ENCODE peak calls at places on chromosomes 6 and 20, in seven cellular contexts. One of them, this sample, is unnamed.

GRCh38 chr20:37575884-37576283 is 48.2 kb upstream of the BLCAP start:
- DNase-seq in IMR-90: no peak
- DNase-seq in H1: no peak
- DNase-seq in mesenchymal stem cell: no peak
- DNase-seq in mesendoderm: no peak
- DNase-seq in H9: peak
- DNase-seq in neuronal stem cell: no peak
- DNase-seq in this sample: no peak

GRCh38 chr6:157974341-157974894 is 7.2 kb upstream of the SYNJ2 start:
- DNase-seq in IMR-90: peak
- DNase-seq in H1: no peak
- DNase-seq in mesenchymal stem cell: no peak
- DNase-seq in mesendoderm: peak
- DNase-seq in H9: no peak
- DNase-seq in neuronal stem cell: no peak
- DNase-seq in this sample: peak

GRCh38 chr20:50050660-50051308 is 62.2 kb downstream of the UBE2V1 start:
- DNase-seq in IMR-90: no peak
- DNase-seq in H1: no peak
- DNase-seq in mesenchymal stem cell: no peak
- DNase-seq in mesendoderm: no peak
- DNase-seq in H9: no peak
- DNase-seq in neuronal stem cell: no peak
- DNase-seq in this sample: peak

GRCh38 chr6:110652520-110652919 is 162.7 kb downstream of the CDK19 start:
- DNase-seq in IMR-90: peak
- DNase-seq in H1: no peak
- DNase-seq in mesenchymal stem cell: peak
- DNase-seq in mesendoderm: no peak
- DNase-seq in H9: no peak
- DNase-seq in neuronal stem cell: no peak
- DNase-seq in this sample: no peak

GRCh38 chr20:20820104-20820503 is 107.7 kb upstream of the RALGAPA2 start:
- DNase-seq in IMR-90: no peak
- DNase-seq in H1: peak
- DNase-seq in mesenchymal stem cell: no peak
- DNase-seq in mesendoderm: peak
- DNase-seq in H9: peak
- DNase-seq in neuronal stem cell: no peak
- DNase-seq in this sample: peak

GRCh38 chr6:135251964-135252429 is 70.9 kb downstream of the MYB start:
- DNase-seq in IMR-90: peak
- DNase-seq in H1: no peak
- DNase-seq in mesenchymal stem cell: peak
- DNase-seq in mesendoderm: no peak
- DNase-seq in H9: no peak
- DNase-seq in neuronal stem cell: no peak
- DNase-seq in this sample: peak

GRCh38 chr6:99333068-99333467 is 16.4 kb downstream of the FAXC start:
- DNase-seq in IMR-90: no peak
- DNase-seq in H1: no peak
- DNase-seq in mesenchymal stem cell: no peak
- DNase-seq in mesendoderm: no peak
- DNase-seq in H9: no peak
- DNase-seq in neuronal stem cell: no peak
- DNase-seq in this sample: no peak

GRCh38 chr20:61057313-61058171 is 194.5 kb upstream of the CDH4 start:
- DNase-seq in IMR-90: no peak
- DNase-seq in H1: no peak
- DNase-seq in mesenchymal stem cell: no peak
- DNase-seq in mesendoderm: no peak
- DNase-seq in H9: no peak
- DNase-seq in neuronal stem cell: no peak
- DNase-seq in this sample: no peak

GRCh38 chr6:37021356-37022129 is 16.1 kb downstream of the FGD2 start:
- DNase-seq in IMR-90: peak
- DNase-seq in H1: no peak
- DNase-seq in mesenchymal stem cell: peak
- DNase-seq in mesendoderm: peak
- DNase-seq in H9: peak
- DNase-seq in neuronal stem cell: no peak
- DNase-seq in this sample: no peak

GRCh38 chr6:12785921-12786320 is 69.4 kb downstream of the PHACTR1 start:
- DNase-seq in IMR-90: no peak
- DNase-seq in H1: no peak
- DNase-seq in mesenchymal stem cell: no peak
- DNase-seq in mesendoderm: no peak
- DNase-seq in H9: no peak
- DNase-seq in neuronal stem cell: no peak
- DNase-seq in this sample: no peak

GRCh38 chr6:85864453-85865401 is 222.0 kb upstream of the SYNCRIP start:
- DNase-seq in IMR-90: peak
- DNase-seq in H1: no peak
- DNase-seq in mesenchymal stem cell: peak
- DNase-seq in mesendoderm: peak
- DNase-seq in H9: no peak
- DNase-seq in neuronal stem cell: no peak
- DNase-seq in this sample: no peak

GRCh38 chr6:113632220-113632864 is 224.8 kb upstream of the MARCKS start:
- DNase-seq in IMR-90: peak
- DNase-seq in H1: no peak
- DNase-seq in mesenchymal stem cell: peak
- DNase-seq in mesendoderm: peak
- DNase-seq in H9: no peak
- DNase-seq in neuronal stem cell: peak
- DNase-seq in this sample: peak

GRCh38 chr6:113631616-113632015 is 225.5 kb upstream of the MARCKS start:
- DNase-seq in IMR-90: no peak
- DNase-seq in H1: no peak
- DNase-seq in mesenchymal stem cell: no peak
- DNase-seq in mesendoderm: no peak
- DNase-seq in H9: no peak
- DNase-seq in neuronal stem cell: no peak
- DNase-seq in this sample: no peak

GRCh38 chr6:113629940-113630339 is 227.2 kb upstream of the MARCKS start:
- DNase-seq in IMR-90: no peak
- DNase-seq in H1: no peak
- DNase-seq in mesenchymal stem cell: peak
- DNase-seq in mesendoderm: no peak
- DNase-seq in H9: no peak
- DNase-seq in neuronal stem cell: no peak
- DNase-seq in this sample: no peak

GRCh38 chr6:113630365-113630737 is 226.8 kb upstream of the MARCKS start:
- DNase-seq in IMR-90: peak
- DNase-seq in H1: no peak
- DNase-seq in mesenchymal stem cell: peak
- DNase-seq in mesendoderm: no peak
- DNase-seq in H9: no peak
- DNase-seq in neuronal stem cell: no peak
- DNase-seq in this sample: peak

DNA sequence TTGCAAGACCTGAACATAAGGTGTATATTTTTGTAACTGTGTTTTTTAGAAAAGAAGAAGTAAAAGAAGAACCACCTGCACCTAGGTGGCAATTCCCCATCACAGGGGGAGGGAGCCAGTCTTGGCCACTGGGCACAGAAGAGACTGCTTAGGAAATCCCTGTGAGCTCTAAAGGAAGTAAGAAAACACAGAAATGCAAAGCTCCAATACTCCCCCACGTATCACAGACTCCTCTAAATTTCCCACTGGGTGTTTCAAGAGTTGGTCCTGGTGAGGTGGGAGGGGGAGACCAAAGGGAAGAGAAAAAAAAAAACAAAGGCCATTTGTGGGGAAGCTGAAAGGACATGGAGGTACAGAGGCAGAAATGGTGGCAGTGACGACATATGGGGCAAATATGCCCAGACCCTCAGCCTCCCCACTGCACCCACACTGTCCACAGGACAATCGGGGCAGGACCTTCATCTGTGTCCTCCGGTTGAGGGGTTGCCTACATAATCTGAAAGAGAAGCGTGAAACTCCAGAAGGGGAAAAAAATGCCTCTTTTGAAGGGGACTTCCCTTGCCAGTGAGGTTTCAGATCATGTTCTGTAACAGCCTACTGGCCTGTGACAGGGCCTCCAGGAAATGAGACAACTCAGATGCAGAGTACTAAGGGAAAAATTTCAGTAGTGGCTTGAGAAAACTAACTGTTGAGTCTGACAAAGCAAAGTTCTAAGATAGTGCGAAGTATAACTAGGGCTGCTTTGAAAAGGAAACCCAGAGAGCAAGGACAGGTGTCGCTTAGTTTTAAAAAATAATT is 226.2 kb upstream of the MARCKS start:
- DNase-seq in IMR-90: peak
- DNase-seq in H1: no peak
- DNase-seq in mesenchymal stem cell: peak
- DNase-seq in mesendoderm: no peak
- DNase-seq in H9: no peak
- DNase-seq in neuronal stem cell: no peak
- DNase-seq in this sample: no peak
- H3K4me2 ChIP-seq in IMR-90: no peak
- H3K4me2 ChIP-seq in H1: no peak
- H3K4me2 ChIP-seq in mesenchymal stem cell: no peak
- H3K4me2 ChIP-seq in mesendoderm: no peak
- H3K4me2 ChIP-seq in H9: no peak
- H3K4me2 ChIP-seq in neuronal stem cell: no peak
- H3K4me2 ChIP-seq in this sample: no peak

GRCh38 chr20:33017542-33017941 is 10.0 kb downstream of the BPIFB2 start:
- DNase-seq in IMR-90: no peak
- DNase-seq in H1: no peak
- DNase-seq in mesenchymal stem cell: no peak
- DNase-seq in mesendoderm: no peak
- DNase-seq in H9: no peak
- DNase-seq in neuronal stem cell: no peak
- DNase-seq in this sample: no peak

GRCh38 chr20:33019465-33020277 is 11.8 kb upstream of the BPIFB6 start:
- DNase-seq in IMR-90: no peak
- DNase-seq in H1: no peak
- DNase-seq in mesenchymal stem cell: no peak
- DNase-seq in mesendoderm: no peak
- DNase-seq in H9: no peak
- DNase-seq in neuronal stem cell: no peak
- DNase-seq in this sample: no peak

GRCh38 chr20:33016581-33017109 is 9.1 kb downstream of the BPIFB2 start:
- DNase-seq in IMR-90: no peak
- DNase-seq in H1: no peak
- DNase-seq in mesenchymal stem cell: no peak
- DNase-seq in mesendoderm: no peak
- DNase-seq in H9: no peak
- DNase-seq in neuronal stem cell: no peak
- DNase-seq in this sample: no peak

GRCh38 chr20:33020278-33021161 is 10.9 kb upstream of the BPIFB6 start:
- DNase-seq in IMR-90: no peak
- DNase-seq in H1: no peak
- DNase-seq in mesenchymal stem cell: no peak
- DNase-seq in mesendoderm: no peak
- DNase-seq in H9: no peak
- DNase-seq in neuronal stem cell: no peak
- DNase-seq in this sample: no peak

GRCh38 chr20:33018169-33018931 is 10.8 kb downstream of the BPIFB2 start:
- DNase-seq in IMR-90: no peak
- DNase-seq in H1: no peak
- DNase-seq in mesenchymal stem cell: no peak
- DNase-seq in mesendoderm: no peak
- DNase-seq in H9: no peak
- DNase-seq in neuronal stem cell: no peak
- DNase-seq in this sample: no peak
- H2AK5ac ChIP-seq in IMR-90: no peak
- H2AK5ac ChIP-seq in H1: no peak
- H2AK5ac ChIP-seq in mesenchymal stem cell: no peak
- H2AK5ac ChIP-seq in mesendoderm: no peak
- H2AK5ac ChIP-seq in H9: no peak
- H2AK5ac ChIP-seq in neuronal stem cell: peak
- H2AK5ac ChIP-seq in this sample: no peak

DNA sequence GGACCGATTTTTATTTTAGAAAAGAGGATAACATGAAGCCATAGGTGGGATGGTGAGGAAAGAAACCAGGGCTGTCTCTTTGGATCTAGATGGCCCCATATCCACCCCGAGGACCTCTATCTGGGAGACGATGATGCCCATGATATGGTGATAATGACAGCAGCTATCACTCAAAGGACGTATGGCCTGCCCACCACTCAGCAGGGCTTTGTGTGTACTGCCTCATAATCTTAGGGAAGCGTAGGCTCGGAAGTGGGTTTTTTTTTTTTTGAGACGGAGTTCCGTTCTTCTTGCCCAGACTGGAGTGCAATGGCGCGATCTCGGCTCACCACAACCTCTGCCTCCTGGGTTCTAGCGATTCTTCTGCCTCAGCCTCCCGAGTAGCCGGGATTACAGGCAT is 8.2 kb upstream of the TAF8 start:
- DNase-seq in IMR-90: no peak
- DNase-seq in H1: no peak
- DNase-seq in mesenchymal stem cell: no peak
- DNase-seq in mesendoderm: no peak
- DNase-seq in H9: no peak
- DNase-seq in neuronal stem cell: no peak
- DNase-seq in this sample: no peak
- H2BK120ac ChIP-seq in IMR-90: no peak
- H2BK120ac ChIP-seq in H1: no peak
- H2BK120ac ChIP-seq in mesenchymal stem cell: peak
- H2BK120ac ChIP-seq in mesendoderm: no peak
- H2BK120ac ChIP-seq in H9: no peak
- H2BK120ac ChIP-seq in neuronal stem cell: no peak
- H2BK120ac ChIP-seq in this sample: no peak

GRCh38 chr20:48750941-48751620 is 76.7 kb downstream of the PREX1 start:
- DNase-seq in IMR-90: no peak
- DNase-seq in H1: peak
- DNase-seq in mesenchymal stem cell: no peak
- DNase-seq in mesendoderm: peak
- DNase-seq in H9: peak
- DNase-seq in neuronal stem cell: peak
- DNase-seq in this sample: no peak
- H3K4me2 ChIP-seq in IMR-90: no peak
- H3K4me2 ChIP-seq in H1: peak
- H3K4me2 ChIP-seq in mesenchymal stem cell: no peak
- H3K4me2 ChIP-seq in mesendoderm: no peak
- H3K4me2 ChIP-seq in H9: no peak
- H3K4me2 ChIP-seq in neuronal stem cell: peak
- H3K4me2 ChIP-seq in this sample: no peak

GRCh38 chr6:8810325-8810724 is 375.0 kb upstream of the SLC35B3 start:
- DNase-seq in IMR-90: no peak
- DNase-seq in H1: no peak
- DNase-seq in mesenchymal stem cell: no peak
- DNase-seq in mesendoderm: no peak
- DNase-seq in H9: no peak
- DNase-seq in neuronal stem cell: no peak
- DNase-seq in this sample: no peak
- H2AK5ac ChIP-seq in IMR-90: no peak
- H2AK5ac ChIP-seq in H1: no peak
- H2AK5ac ChIP-seq in mesenchymal stem cell: no peak
- H2AK5ac ChIP-seq in mesendoderm: no peak
- H2AK5ac ChIP-seq in H9: no peak
- H2AK5ac ChIP-seq in neuronal stem cell: no peak
- H2AK5ac ChIP-seq in this sample: no peak

GRCh38 chr6:136331461-136331860 is 41.8 kb upstream of the BCLAF1 start:
- DNase-seq in IMR-90: no peak
- DNase-seq in H1: no peak
- DNase-seq in mesenchymal stem cell: no peak
- DNase-seq in mesendoderm: no peak
- DNase-seq in H9: no peak
- DNase-seq in neuronal stem cell: no peak
- DNase-seq in this sample: no peak
- H2BK120ac ChIP-seq in IMR-90: no peak
- H2BK120ac ChIP-seq in H1: no peak
- H2BK120ac ChIP-seq in mesenchymal stem cell: no peak
- H2BK120ac ChIP-seq in mesendoderm: no peak
- H2BK120ac ChIP-seq in H9: no peak
- H2BK120ac ChIP-seq in neuronal stem cell: no peak
- H2BK120ac ChIP-seq in this sample: no peak

This sample was measured in trophoblast cell.